ENCODE peak calls at places on chromosomes 5 and 9, in five cellular contexts. H is NCI-H1092; Q is stimulated activated CD4-positive, alpha-beta T cell treated with anti-CD3 and anti-CD28 coated beads, Interleukin-15, amount 100 ng/mL, for 1 hour; U is prostate gland; X is activated T-helper 9 cell treated with anti-CD3 and anti-CD28 coated beads, Interleukin-2, amount 50 U/mL, for 16 hours. N is an unnamed sample.

GRCh38 chr9:117368684-117369230 is 46.1 kb downstream of the ASTN2 start:
- DNase-seq in Q (no peak), U (no peak), H (no peak), X (no peak), N (no peak)

GRCh38 chr5:101626572-101626971 is 669.5 kb downstream of the SLCO4C1 start:
- DNase-seq in H (no peak), Q (no peak), U (no peak), X (no peak), N (no peak)

GRCh38 chr9:137482094-137482781 is 23.1 kb upstream of the NSMF start:
- DNase-seq in Q (no peak), X (no peak), H (no peak), U (peak; percentile 88), N (no peak)

GRCh38 chr5:135193213-135194125 is 159.4 kb upstream of the PITX1 start:
- DNase-seq in H (no peak), U (no peak), Q (no peak), X (no peak), N (no peak)

GRCh38 chr9:15873573-15874177 is 320.8 kb downstream of the CCDC171 start:
- DNase-seq in Q (no peak), U (no peak), H (peak; percentile 50), X (no peak), N (no peak)

GRCh38 chr5:100691085-100691484 is 155.9 kb downstream of the FAM174A start:
- DNase-seq in H (no peak), Q (no peak), X (no peak), U (no peak), N (no peak)

GRCh38 chr5:74798977-74799911 is 32.2 kb downstream of the NSA2 start:
- DNase-seq in U (no peak), H (no peak), X (no peak), Q (no peak), N (no peak)

GRCh38 chr5:44663991-44664710 is 144.6 kb upstream of the MRPS30 start:
- DNase-seq in U (no peak), H (no peak), Q (no peak), X (no peak), N (no peak)

GRCh38 chr5:179262126-179262920 is 82.9 kb downstream of the ADAMTS2 start:
- DNase-seq in X (no peak), H (no peak), U (no peak), Q (no peak), N (no peak)

GRCh38 chr5:158988987-158989624 is 110.6 kb downstream of the EBF1 start:
- DNase-seq in H (no peak), U (no peak), X (no peak), Q (no peak), N (no peak)

GRCh38 chr5:170254056-170254455 is 21.3 kb downstream of the C5orf58 start:
- DNase-seq in U (peak; percentile 30), Q (peak; percentile 20), X (peak; percentile 49), H (no peak), N (no peak)

GRCh38 chr5:14063691-14064090 is 79.5 kb upstream of the TRIO start:
- DNase-seq in H (no peak), U (no peak), Q (no peak), X (no peak), N (no peak)

GRCh38 chr9:128412120-128412790 is 8.4 kb upstream of the CERCAM start:
- DNase-seq in X (peak; percentile 9), Q (peak; percentile 27), U (peak; percentile 11), H (peak; percentile 71), N (peak; percentile 13)

GRCh38 chr9:88179080-88179521 is 40.8 kb upstream of the SPATA31C2 start:
- DNase-seq in H (no peak), X (no peak), Q (no peak), U (no peak), N (no peak)

GRCh38 chr5:177132504-177133118 is 962 bp upstream of the NSD1 start:
- DNase-seq in X (no peak), H (no peak), Q (no peak), U (no peak), N (no peak)

GRCh38 chr5:83900307-83900706 is 179.7 kb upstream of the HAPLN1 start:
- DNase-seq in H (no peak), Q (no peak), X (no peak), U (no peak), N (no peak)

N was measured in naive B cell.